ENCODE peak calls at places on chromosomes 11 and 22, in eight cellular contexts. One of them, this sample, is unnamed.

GRCh38 chr11:129148487-129148886 is 43.6 kb downstream of the ARHGAP32 start:
- DNase-seq in heart left ventricle: no peak
- DNase-seq in BE2C: no peak
- DNase-seq in colonic mucosa: no peak
- DNase-seq in CD8-positive, alpha-beta memory T cell: no peak
- DNase-seq in PC-3: no peak
- DNase-seq in body of pancreas: no peak
- DNase-seq in pancreas: no peak
- DNase-seq in this sample: no peak

GRCh38 chr11:12024314-12024926 is 16.0 kb upstream of the DKK3 start:
- DNase-seq in heart left ventricle: no peak
- DNase-seq in BE2C: no peak
- DNase-seq in colonic mucosa: no peak
- DNase-seq in CD8-positive, alpha-beta memory T cell: no peak
- DNase-seq in PC-3: no peak
- DNase-seq in body of pancreas: no peak
- DNase-seq in pancreas: no peak
- DNase-seq in this sample: no peak

GRCh38 chr11:2779499-2779980 is 79.7 kb upstream of the KCNQ1OT1 start:
- DNase-seq in heart left ventricle: no peak
- DNase-seq in BE2C: peak; percentile 59
- DNase-seq in colonic mucosa: no peak
- DNase-seq in CD8-positive, alpha-beta memory T cell: peak; percentile 27
- DNase-seq in PC-3: no peak
- DNase-seq in body of pancreas: no peak
- DNase-seq in pancreas: no peak
- DNase-seq in this sample: peak; percentile 4

GRCh38 chr11:131710511-131710910 is 340.1 kb downstream of the NTM start:
- DNase-seq in heart left ventricle: no peak
- DNase-seq in BE2C: no peak
- DNase-seq in colonic mucosa: no peak
- DNase-seq in CD8-positive, alpha-beta memory T cell: no peak
- DNase-seq in PC-3: peak; percentile 7
- DNase-seq in body of pancreas: no peak
- DNase-seq in pancreas: no peak
- DNase-seq in this sample: no peak

GRCh38 chr22:37089451-37089850 is 20.1 kb downstream of the TMPRSS6 start:
- DNase-seq in heart left ventricle: no peak
- DNase-seq in BE2C: no peak
- DNase-seq in colonic mucosa: no peak
- DNase-seq in CD8-positive, alpha-beta memory T cell: no peak
- DNase-seq in PC-3: no peak
- DNase-seq in body of pancreas: no peak
- DNase-seq in pancreas: no peak
- DNase-seq in this sample: no peak

GRCh38 chr11:126817096-126817495 is 183.5 kb downstream of the KIRREL3 start:
- DNase-seq in heart left ventricle: no peak
- DNase-seq in BE2C: no peak
- DNase-seq in colonic mucosa: no peak
- DNase-seq in CD8-positive, alpha-beta memory T cell: no peak
- DNase-seq in PC-3: no peak
- DNase-seq in body of pancreas: no peak
- DNase-seq in pancreas: no peak
- DNase-seq in this sample: no peak

GRCh38 chr22:29011200-29011867 is 50.3 kb downstream of the C22orf31 start:
- DNase-seq in heart left ventricle: no peak
- DNase-seq in BE2C: no peak
- DNase-seq in colonic mucosa: peak; percentile 68
- DNase-seq in CD8-positive, alpha-beta memory T cell: no peak
- DNase-seq in PC-3: no peak
- DNase-seq in body of pancreas: no peak
- DNase-seq in pancreas: no peak
- DNase-seq in this sample: no peak

GRCh38 chr11:16981651-16982194 is 32.5 kb downstream of the PLEKHA7 start:
- DNase-seq in heart left ventricle: no peak
- DNase-seq in BE2C: no peak
- DNase-seq in colonic mucosa: no peak
- DNase-seq in CD8-positive, alpha-beta memory T cell: no peak
- DNase-seq in PC-3: no peak
- DNase-seq in body of pancreas: peak; percentile 64
- DNase-seq in pancreas: peak; percentile 49
- DNase-seq in this sample: no peak

GRCh38 chr11:94788396-94788795 is 20.2 kb downstream of the AMOTL1 start:
- DNase-seq in heart left ventricle: no peak
- DNase-seq in BE2C: no peak
- DNase-seq in colonic mucosa: no peak
- DNase-seq in CD8-positive, alpha-beta memory T cell: no peak
- DNase-seq in PC-3: peak; percentile 97
- DNase-seq in body of pancreas: no peak
- DNase-seq in pancreas: no peak
- DNase-seq in this sample: no peak

GRCh38 chr22:50674127-50674493 is 1.5 kb downstream of the SHANK3 start:
- DNase-seq in heart left ventricle: no peak
- DNase-seq in BE2C: no peak
- DNase-seq in colonic mucosa: no peak
- DNase-seq in CD8-positive, alpha-beta memory T cell: no peak
- DNase-seq in PC-3: no peak
- DNase-seq in body of pancreas: no peak
- DNase-seq in pancreas: no peak
- DNase-seq in this sample: no peak

GRCh38 chr22:18104566-18104965 is 6.0 kb upstream of the TUBA8 start:
- DNase-seq in heart left ventricle: no peak
- DNase-seq in BE2C: peak; percentile 55
- DNase-seq in colonic mucosa: no peak
- DNase-seq in CD8-positive, alpha-beta memory T cell: no peak
- DNase-seq in PC-3: no peak
- DNase-seq in body of pancreas: no peak
- DNase-seq in pancreas: no peak
- DNase-seq in this sample: no peak

GRCh38 chr11:131591051-131591461 is 220.6 kb downstream of the NTM start:
- DNase-seq in heart left ventricle: no peak
- DNase-seq in BE2C: no peak
- DNase-seq in colonic mucosa: no peak
- DNase-seq in CD8-positive, alpha-beta memory T cell: no peak
- DNase-seq in PC-3: no peak
- DNase-seq in body of pancreas: no peak
- DNase-seq in pancreas: no peak
- DNase-seq in this sample: no peak

GRCh38 chr11:134913999-134914590 is 502.1 kb upstream of the B3GAT1 start:
- DNase-seq in heart left ventricle: no peak
- DNase-seq in BE2C: no peak
- DNase-seq in colonic mucosa: no peak
- DNase-seq in CD8-positive, alpha-beta memory T cell: no peak
- DNase-seq in PC-3: no peak
- DNase-seq in body of pancreas: no peak
- DNase-seq in pancreas: no peak
- DNase-seq in this sample: no peak

GRCh38 chr11:101915811-101916291 is 471 bp downstream of the ANGPTL5 start:
- DNase-seq in heart left ventricle: no peak
- DNase-seq in BE2C: no peak
- DNase-seq in colonic mucosa: no peak
- DNase-seq in CD8-positive, alpha-beta memory T cell: no peak
- DNase-seq in PC-3: peak; percentile 52
- DNase-seq in body of pancreas: no peak
- DNase-seq in pancreas: no peak
- DNase-seq in this sample: no peak

GRCh38 chr11:68813778-68814177 is 27.9 kb downstream of the CPT1A start:
- DNase-seq in heart left ventricle: no peak
- DNase-seq in BE2C: no peak
- DNase-seq in colonic mucosa: no peak
- DNase-seq in CD8-positive, alpha-beta memory T cell: no peak
- DNase-seq in PC-3: no peak
- DNase-seq in body of pancreas: no peak
- DNase-seq in pancreas: no peak
- DNase-seq in this sample: no peak

GRCh38 chr11:1652442-1652777 is 22.8 kb downstream of the KRTAP5-5 start:
- DNase-seq in heart left ventricle: no peak
- DNase-seq in BE2C: no peak
- DNase-seq in colonic mucosa: no peak
- DNase-seq in CD8-positive, alpha-beta memory T cell: no peak
- DNase-seq in PC-3: no peak
- DNase-seq in body of pancreas: no peak
- DNase-seq in pancreas: no peak
- DNase-seq in this sample: no peak

GRCh38 chr11:2474059-2474901 is 29.5 kb downstream of the KCNQ1 start:
- DNase-seq in heart left ventricle: peak; percentile 88
- DNase-seq in BE2C: no peak
- DNase-seq in colonic mucosa: peak; percentile 70
- DNase-seq in CD8-positive, alpha-beta memory T cell: no peak
- DNase-seq in PC-3: no peak
- DNase-seq in body of pancreas: no peak
- DNase-seq in pancreas: no peak
- DNase-seq in this sample: no peak

GRCh38 chr22:32558681-32559355 is 84.2 kb downstream of the FBXO7 start:
- DNase-seq in heart left ventricle: peak; percentile 83
- DNase-seq in BE2C: no peak
- DNase-seq in colonic mucosa: peak; percentile 69
- DNase-seq in CD8-positive, alpha-beta memory T cell: no peak
- DNase-seq in PC-3: peak; percentile 84
- DNase-seq in body of pancreas: no peak
- DNase-seq in pancreas: no peak
- DNase-seq in this sample: peak; percentile 39

GRCh38 chr11:71153005-71153395 is 99.4 kb downstream of the SHANK2 start:
- DNase-seq in heart left ventricle: no peak
- DNase-seq in BE2C: no peak
- DNase-seq in colonic mucosa: peak; percentile 27
- DNase-seq in CD8-positive, alpha-beta memory T cell: no peak
- DNase-seq in PC-3: peak; percentile 92
- DNase-seq in body of pancreas: peak; percentile 36
- DNase-seq in pancreas: peak; percentile 36
- DNase-seq in this sample: peak; percentile 40

GRCh38 chr22:17867160-17867785 is 93.0 kb upstream of the BID start:
- DNase-seq in heart left ventricle: peak; percentile 84
- DNase-seq in BE2C: peak; percentile 72
- DNase-seq in colonic mucosa: peak; percentile 86
- DNase-seq in CD8-positive, alpha-beta memory T cell: no peak
- DNase-seq in PC-3: no peak
- DNase-seq in body of pancreas: no peak
- DNase-seq in pancreas: no peak
- DNase-seq in this sample: no peak

GRCh38 chr22:19942071-19942885 is 660 bp upstream of the TXNRD2 start:
- DNase-seq in heart left ventricle: no peak
- DNase-seq in BE2C: no peak
- DNase-seq in colonic mucosa: no peak
- DNase-seq in CD8-positive, alpha-beta memory T cell: no peak
- DNase-seq in PC-3: no peak
- DNase-seq in body of pancreas: no peak
- DNase-seq in pancreas: peak; percentile 35
- DNase-seq in this sample: peak; percentile 77

GRCh38 chr11:92784313-92784712 is 185.1 kb upstream of the MTNR1B start:
- DNase-seq in heart left ventricle: no peak
- DNase-seq in BE2C: no peak
- DNase-seq in colonic mucosa: no peak
- DNase-seq in CD8-positive, alpha-beta memory T cell: no peak
- DNase-seq in PC-3: no peak
- DNase-seq in body of pancreas: no peak
- DNase-seq in pancreas: no peak
- DNase-seq in this sample: no peak

GRCh38 chr11:44311339-44312261 is 1.7 kb upstream of the ALX4 start:
- DNase-seq in heart left ventricle: no peak
- DNase-seq in BE2C: no peak
- DNase-seq in colonic mucosa: no peak
- DNase-seq in CD8-positive, alpha-beta memory T cell: no peak
- DNase-seq in PC-3: no peak
- DNase-seq in body of pancreas: no peak
- DNase-seq in pancreas: no peak
- DNase-seq in this sample: no peak

GRCh38 chr11:44310198-44310455 is 188 bp upstream of the ALX4 start:
- DNase-seq in heart left ventricle: no peak
- DNase-seq in BE2C: no peak
- DNase-seq in colonic mucosa: no peak
- DNase-seq in CD8-positive, alpha-beta memory T cell: no peak
- DNase-seq in PC-3: no peak
- DNase-seq in body of pancreas: no peak
- DNase-seq in pancreas: no peak
- DNase-seq in this sample: no peak

GRCh38 chr11:44309483-44310197 is at the start of gene ALX4:
- DNase-seq in heart left ventricle: no peak
- DNase-seq in BE2C: no peak
- DNase-seq in colonic mucosa: no peak
- DNase-seq in CD8-positive, alpha-beta memory T cell: no peak
- DNase-seq in PC-3: peak; percentile 18
- DNase-seq in body of pancreas: no peak
- DNase-seq in pancreas: no peak
- DNase-seq in this sample: no peak

GRCh38 chr11:44308923-44309482 is 936 bp downstream of the ALX4 start:
- DNase-seq in heart left ventricle: no peak
- DNase-seq in BE2C: no peak
- DNase-seq in colonic mucosa: no peak
- DNase-seq in CD8-positive, alpha-beta memory T cell: no peak
- DNase-seq in PC-3: no peak
- DNase-seq in body of pancreas: no peak
- DNase-seq in pancreas: no peak
- DNase-seq in this sample: no peak

GRCh38 chr11:44310456-44311272 is 725 bp upstream of the ALX4 start:
- DNase-seq in heart left ventricle: no peak
- DNase-seq in BE2C: no peak
- DNase-seq in colonic mucosa: no peak
- DNase-seq in CD8-positive, alpha-beta memory T cell: no peak
- DNase-seq in PC-3: no peak
- DNase-seq in body of pancreas: no peak
- DNase-seq in pancreas: no peak
- DNase-seq in this sample: no peak
- H3K27me3 ChIP-seq in heart left ventricle: peaks cover 89% of the 10 kb centered on the region
- H3K27me3 ChIP-seq in BE2C: peaks cover 95% of the 10 kb centered on the region
- H3K27me3 ChIP-seq in colonic mucosa: peaks cover 92% of the 10 kb centered on the region
- H3K27me3 ChIP-seq in CD8-positive, alpha-beta memory T cell: peaks cover 43% of the 10 kb centered on the region
- H3K27me3 ChIP-seq in PC-3: peaks cover 70% of the 10 kb centered on the region
- H3K27me3 ChIP-seq in body of pancreas: no peaks in the 10 kb centered on the region
- H3K27me3 ChIP-seq in pancreas: no peaks in the 10 kb centered on the region
- H3K27me3 ChIP-seq in this sample: peaks cover 39% of the 10 kb centered on the region

GRCh38 chr22:34160117-34160758 is 240.0 kb upstream of the LARGE1 start:
- DNase-seq in heart left ventricle: no peak
- DNase-seq in BE2C: no peak
- DNase-seq in colonic mucosa: no peak
- DNase-seq in CD8-positive, alpha-beta memory T cell: no peak
- DNase-seq in PC-3: no peak
- DNase-seq in body of pancreas: no peak
- DNase-seq in pancreas: no peak
- DNase-seq in this sample: no peak
- H3K4me1 ChIP-seq in heart left ventricle: no peaks in the 10 kb centered on the region
- H3K4me1 ChIP-seq in BE2C: no peaks in the 10 kb centered on the region
- H3K4me1 ChIP-seq in colonic mucosa: no peaks in the 10 kb centered on the region
- H3K4me1 ChIP-seq in CD8-positive, alpha-beta memory T cell: no peaks in the 10 kb centered on the region
- H3K4me1 ChIP-seq in PC-3: no peaks in the 10 kb centered on the region
- H3K4me1 ChIP-seq in body of pancreas: no peaks in the 10 kb centered on the region
- H3K4me1 ChIP-seq in pancreas: no peaks in the 10 kb centered on the region
- H3K4me1 ChIP-seq in this sample: no peaks in the 10 kb centered on the region

GRCh38 chr22:47807506-47807905 is 1045.1 kb downstream of the TBC1D22A start:
- DNase-seq in heart left ventricle: no peak
- DNase-seq in BE2C: no peak
- DNase-seq in colonic mucosa: no peak
- DNase-seq in CD8-positive, alpha-beta memory T cell: no peak
- DNase-seq in PC-3: no peak
- DNase-seq in body of pancreas: no peak
- DNase-seq in pancreas: no peak
- DNase-seq in this sample: no peak
- H3K27me3 ChIP-seq in heart left ventricle: no peaks in the 10 kb centered on the region
- H3K27me3 ChIP-seq in BE2C: no peaks in the 10 kb centered on the region
- H3K27me3 ChIP-seq in colonic mucosa: no peaks in the 10 kb centered on the region
- H3K27me3 ChIP-seq in CD8-positive, alpha-beta memory T cell: no peaks in the 10 kb centered on the region
- H3K27me3 ChIP-seq in PC-3: no peaks in the 10 kb centered on the region
- H3K27me3 ChIP-seq in body of pancreas: no peaks in the 10 kb centered on the region
- H3K27me3 ChIP-seq in pancreas: no peaks in the 10 kb centered on the region
- H3K27me3 ChIP-seq in this sample: no peaks in the 10 kb centered on the region

GRCh38 chr11:34978236-34979191 is 62.1 kb downstream of the PDHX start:
- DNase-seq in heart left ventricle: no peak
- DNase-seq in BE2C: no peak
- DNase-seq in colonic mucosa: no peak
- DNase-seq in CD8-positive, alpha-beta memory T cell: no peak
- DNase-seq in PC-3: no peak
- DNase-seq in body of pancreas: no peak
- DNase-seq in pancreas: no peak
- DNase-seq in this sample: no peak
- H3K4me1 ChIP-seq in heart left ventricle: peaks cover 6% of the 10 kb centered on the region
- H3K4me1 ChIP-seq in BE2C: no peaks in the 10 kb centered on the region
- H3K4me1 ChIP-seq in colonic mucosa: no peaks in the 10 kb centered on the region
- H3K4me1 ChIP-seq in CD8-positive, alpha-beta memory T cell: no peaks in the 10 kb centered on the region
- H3K4me1 ChIP-seq in PC-3: peaks cover 43% of the 10 kb centered on the region
- H3K4me1 ChIP-seq in body of pancreas: peaks cover 21% of the 10 kb centered on the region
- H3K4me1 ChIP-seq in pancreas: peaks cover 8% of the 10 kb centered on the region
- H3K4me1 ChIP-seq in this sample: no peaks in the 10 kb centered on the region

This sample was measured in ascending aorta.